ENCODE peak calls at places on chromosomes 3 and 15, in four cellular contexts. One of them, this sample, is unnamed.

GRCh38 chr3:39631136-39631535 is 163.7 kb downstream of the MOBP start:
- DNase-seq in effector CD4-positive, alpha-beta T cell: no peak
- DNase-seq in lung microvascular endothelial cell: no peak
- DNase-seq in head of caudate nucleus: no peak
- DNase-seq in this sample: no peak

GRCh38 chr3:186097663-186098451 is 11.0 kb downstream of the ETV5 start:
- DNase-seq in lung microvascular endothelial cell: peak; percentile 96
- DNase-seq in head of caudate nucleus: peak; percentile 90
- DNase-seq in effector CD4-positive, alpha-beta T cell: no peak
- DNase-seq in this sample: peak; percentile 63

GRCh38 chr15:81400640-81401236 is 26.7 kb upstream of the TMC3 start:
- DNase-seq in lung microvascular endothelial cell: peak; percentile 76
- DNase-seq in head of caudate nucleus: no peak
- DNase-seq in effector CD4-positive, alpha-beta T cell: peak; percentile 6
- DNase-seq in this sample: peak; percentile 65

GRCh38 chr15:48084759-48085420 is 35.9 kb upstream of the SLC24A5 start:
- DNase-seq in effector CD4-positive, alpha-beta T cell: no peak
- DNase-seq in lung microvascular endothelial cell: peak; percentile 20
- DNase-seq in head of caudate nucleus: no peak
- DNase-seq in this sample: peak; percentile 37

GRCh38 chr3:52670621-52671521 is 14.8 kb downstream of the PBRM1 start:
- DNase-seq in head of caudate nucleus: no peak
- DNase-seq in effector CD4-positive, alpha-beta T cell: peak; percentile 8
- DNase-seq in lung microvascular endothelial cell: peak; percentile 77
- DNase-seq in this sample: peak; percentile 95

GRCh38 chr15:68151277-68151676 is 53.9 kb downstream of the CALML4 start:
- DNase-seq in effector CD4-positive, alpha-beta T cell: no peak
- DNase-seq in head of caudate nucleus: no peak
- DNase-seq in lung microvascular endothelial cell: no peak
- DNase-seq in this sample: no peak

GRCh38 chr3:109685084-109686079 is 348.0 kb upstream of the DPPA4 start:
- DNase-seq in lung microvascular endothelial cell: peak; percentile 79
- DNase-seq in effector CD4-positive, alpha-beta T cell: no peak
- DNase-seq in head of caudate nucleus: no peak
- DNase-seq in this sample: peak; percentile 85

GRCh38 chr15:77496710-77497107 is 76.0 kb downstream of the HMG20A start:
- DNase-seq in head of caudate nucleus: peak; percentile 85
- DNase-seq in lung microvascular endothelial cell: peak; percentile 92
- DNase-seq in effector CD4-positive, alpha-beta T cell: peak; percentile 60
- DNase-seq in this sample: peak; percentile 85

GRCh38 chr3:193016437-193016887 is 98.8 kb upstream of the MB21D2 start:
- DNase-seq in lung microvascular endothelial cell: no peak
- DNase-seq in head of caudate nucleus: no peak
- DNase-seq in effector CD4-positive, alpha-beta T cell: no peak
- DNase-seq in this sample: no peak

GRCh38 chr15:52095597-52096262 is 16.8 kb downstream of the BCL2L10 start:
- DNase-seq in effector CD4-positive, alpha-beta T cell: no peak
- DNase-seq in head of caudate nucleus: no peak
- DNase-seq in lung microvascular endothelial cell: peak; percentile 93
- DNase-seq in this sample: no peak

GRCh38 chr3:120682095-120682681 is at the start of gene HGD:
- DNase-seq in effector CD4-positive, alpha-beta T cell: no peak
- DNase-seq in head of caudate nucleus: no peak
- DNase-seq in lung microvascular endothelial cell: no peak
- DNase-seq in this sample: no peak

GRCh38 chr3:43148033-43148432 is 42.2 kb upstream of the POMGNT2 start:
- DNase-seq in lung microvascular endothelial cell: no peak
- DNase-seq in head of caudate nucleus: no peak
- DNase-seq in effector CD4-positive, alpha-beta T cell: no peak
- DNase-seq in this sample: peak; percentile 24

GRCh38 chr15:34084086-34084485 is 17.6 kb downstream of the EMC7 start:
- DNase-seq in lung microvascular endothelial cell: no peak
- DNase-seq in head of caudate nucleus: no peak
- DNase-seq in effector CD4-positive, alpha-beta T cell: no peak
- DNase-seq in this sample: no peak

GRCh38 chr3:170038434-170039110 is 777 bp downstream of the GPR160 start:
- DNase-seq in effector CD4-positive, alpha-beta T cell: peak; percentile 4
- DNase-seq in head of caudate nucleus: peak; percentile 21
- DNase-seq in lung microvascular endothelial cell: no peak
- DNase-seq in this sample: no peak

This sample was measured in OCI-M1.